ENCODE peak calls at places on chromosomes 13 and 19, in seven cellular contexts. One of them, this sample, is unnamed.

GRCh38 chr19:10227215-10227971 is 3.7 kb downstream of the S1PR2 start:
- DNase-seq in tibial nerve: peak; percentile 51
- DNase-seq in Peyer's patch: no peak
- DNase-seq in mucosa of descending colon: no peak
- DNase-seq in testis: peak; percentile 84
- DNase-seq in pancreas: no peak
- DNase-seq in effector memory CD4-positive, alpha-beta T cell: no peak
- DNase-seq in this sample: peak; percentile 86

GRCh38 chr13:26785845-26786630 is 25.5 kb upstream of the GPR12 start:
- DNase-seq in mucosa of descending colon: peak; percentile 34
- DNase-seq in tibial nerve: no peak
- DNase-seq in pancreas: peak; percentile 37
- DNase-seq in effector memory CD4-positive, alpha-beta T cell: peak; percentile 9
- DNase-seq in testis: no peak
- DNase-seq in Peyer's patch: peak; percentile 75
- DNase-seq in this sample: peak; percentile 56

GRCh38 chr19:16139752-16140151 is 3.7 kb upstream of the HSH2D start:
- DNase-seq in tibial nerve: no peak
- DNase-seq in Peyer's patch: peak; percentile 76
- DNase-seq in effector memory CD4-positive, alpha-beta T cell: no peak
- DNase-seq in mucosa of descending colon: no peak
- DNase-seq in testis: no peak
- DNase-seq in pancreas: no peak
- DNase-seq in this sample: no peak

GRCh38 chr19:16325671-16326400 is 1.2 kb downstream of the KLF2 start:
- DNase-seq in Peyer's patch: peak; percentile 57
- DNase-seq in tibial nerve: no peak
- DNase-seq in effector memory CD4-positive, alpha-beta T cell: peak; percentile 43
- DNase-seq in testis: peak; percentile 66
- DNase-seq in mucosa of descending colon: peak; percentile 48
- DNase-seq in pancreas: no peak
- DNase-seq in this sample: peak; percentile 82

GRCh38 chr19:51131780-51132680 is 7.3 kb downstream of the SIGLEC9 start:
- DNase-seq in tibial nerve: no peak
- DNase-seq in testis: peak; percentile 93
- DNase-seq in effector memory CD4-positive, alpha-beta T cell: no peak
- DNase-seq in pancreas: no peak
- DNase-seq in Peyer's patch: peak; percentile 34
- DNase-seq in mucosa of descending colon: no peak
- DNase-seq in this sample: peak; percentile 69

GRCh38 chr13:87398047-87398446 is 273.1 kb upstream of the SLITRK5 start:
- DNase-seq in Peyer's patch: no peak
- DNase-seq in tibial nerve: no peak
- DNase-seq in effector memory CD4-positive, alpha-beta T cell: no peak
- DNase-seq in testis: no peak
- DNase-seq in pancreas: no peak
- DNase-seq in mucosa of descending colon: no peak
- DNase-seq in this sample: no peak

GRCh38 chr13:35378939-35379338 is 97.5 kb downstream of the MAB21L1 start:
- DNase-seq in testis: no peak
- DNase-seq in mucosa of descending colon: no peak
- DNase-seq in tibial nerve: no peak
- DNase-seq in Peyer's patch: no peak
- DNase-seq in pancreas: no peak
- DNase-seq in effector memory CD4-positive, alpha-beta T cell: no peak
- DNase-seq in this sample: no peak

GRCh38 chr13:60411983-60412382 is 15.0 kb downstream of the TDRD3 start:
- DNase-seq in pancreas: no peak
- DNase-seq in testis: no peak
- DNase-seq in Peyer's patch: no peak
- DNase-seq in tibial nerve: no peak
- DNase-seq in effector memory CD4-positive, alpha-beta T cell: no peak
- DNase-seq in mucosa of descending colon: no peak
- DNase-seq in this sample: no peak

GRCh38 chr13:34867590-34867989 is 74.5 kb upstream of the NBEA start:
- DNase-seq in effector memory CD4-positive, alpha-beta T cell: no peak
- DNase-seq in testis: no peak
- DNase-seq in tibial nerve: no peak
- DNase-seq in mucosa of descending colon: no peak
- DNase-seq in Peyer's patch: no peak
- DNase-seq in pancreas: no peak
- DNase-seq in this sample: no peak

GRCh38 chr19:6800991-6801396 is 28.5 kb downstream of the VAV1 start:
- DNase-seq in mucosa of descending colon: no peak
- DNase-seq in Peyer's patch: no peak
- DNase-seq in pancreas: no peak
- DNase-seq in testis: no peak
- DNase-seq in effector memory CD4-positive, alpha-beta T cell: no peak
- DNase-seq in tibial nerve: no peak
- DNase-seq in this sample: no peak

GRCh38 chr13:33000365-33000764 is 15.9 kb upstream of the KL start:
- DNase-seq in tibial nerve: no peak
- DNase-seq in pancreas: no peak
- DNase-seq in mucosa of descending colon: no peak
- DNase-seq in testis: no peak
- DNase-seq in effector memory CD4-positive, alpha-beta T cell: no peak
- DNase-seq in Peyer's patch: no peak
- DNase-seq in this sample: no peak

GRCh38 chr19:46634045-46634655 is 1.9 kb downstream of the GNG8 start:
- DNase-seq in effector memory CD4-positive, alpha-beta T cell: peak; percentile 96
- DNase-seq in testis: peak; percentile 74
- DNase-seq in pancreas: peak; percentile 89
- DNase-seq in Peyer's patch: peak; percentile 93
- DNase-seq in tibial nerve: peak; percentile 69
- DNase-seq in mucosa of descending colon: peak; percentile 98
- DNase-seq in this sample: peak; percentile 82

GRCh38 chr13:25977216-25977615 is 74.6 kb downstream of the SHISA2 start:
- DNase-seq in pancreas: peak; percentile 24
- DNase-seq in testis: no peak
- DNase-seq in effector memory CD4-positive, alpha-beta T cell: no peak
- DNase-seq in Peyer's patch: no peak
- DNase-seq in mucosa of descending colon: no peak
- DNase-seq in tibial nerve: no peak
- DNase-seq in this sample: no peak

GRCh38 chr19:28103916-28104315 is 1109.0 kb downstream of the UQCRFS1 start:
- DNase-seq in pancreas: no peak
- DNase-seq in mucosa of descending colon: no peak
- DNase-seq in Peyer's patch: no peak
- DNase-seq in testis: no peak
- DNase-seq in tibial nerve: no peak
- DNase-seq in effector memory CD4-positive, alpha-beta T cell: no peak
- DNase-seq in this sample: no peak

GRCh38 chr19:604355-604754 is 14.7 kb downstream of the HCN2 start:
- DNase-seq in mucosa of descending colon: no peak
- DNase-seq in Peyer's patch: no peak
- DNase-seq in tibial nerve: no peak
- DNase-seq in testis: peak; percentile 46
- DNase-seq in pancreas: no peak
- DNase-seq in effector memory CD4-positive, alpha-beta T cell: peak; percentile 32
- DNase-seq in this sample: no peak

GRCh38 chr13:39244561-39245230 is 206.4 kb downstream of the NHLRC3 start:
- DNase-seq in tibial nerve: no peak
- DNase-seq in pancreas: no peak
- DNase-seq in effector memory CD4-positive, alpha-beta T cell: no peak
- DNase-seq in Peyer's patch: no peak
- DNase-seq in mucosa of descending colon: no peak
- DNase-seq in testis: no peak
- DNase-seq in this sample: no peak

GRCh38 chr19:2051771-2052704 is 994 bp upstream of the MKNK2 start:
- DNase-seq in tibial nerve: no peak
- DNase-seq in mucosa of descending colon: peak; percentile 73
- DNase-seq in pancreas: peak; percentile 63
- DNase-seq in Peyer's patch: peak; percentile 65
- DNase-seq in effector memory CD4-positive, alpha-beta T cell: peak; percentile 52
- DNase-seq in testis: no peak
- DNase-seq in this sample: peak; percentile 91

GRCh38 chr19:35764432-35765315 is 6.7 kb downstream of the PROSER3 start:
- DNase-seq in testis: no peak
- DNase-seq in mucosa of descending colon: no peak
- DNase-seq in effector memory CD4-positive, alpha-beta T cell: no peak
- DNase-seq in tibial nerve: no peak
- DNase-seq in pancreas: no peak
- DNase-seq in Peyer's patch: no peak
- DNase-seq in this sample: no peak

GRCh38 chr19:30671622-30672051 is 299.5 kb downstream of the ZNF536 start:
- DNase-seq in tibial nerve: peak; percentile 41
- DNase-seq in Peyer's patch: no peak
- DNase-seq in pancreas: no peak
- DNase-seq in effector memory CD4-positive, alpha-beta T cell: no peak
- DNase-seq in mucosa of descending colon: no peak
- DNase-seq in testis: peak; percentile 79
- DNase-seq in this sample: peak; percentile 40

GRCh38 chr13:68888832-68889231 is 1218.8 kb upstream of the ATXN8OS start:
- DNase-seq in testis: no peak
- DNase-seq in effector memory CD4-positive, alpha-beta T cell: no peak
- DNase-seq in pancreas: no peak
- DNase-seq in tibial nerve: no peak
- DNase-seq in mucosa of descending colon: no peak
- DNase-seq in Peyer's patch: no peak
- DNase-seq in this sample: no peak

GRCh38 chr13:31056650-31057275 is 104.9 kb downstream of the HSPH1 start:
- DNase-seq in effector memory CD4-positive, alpha-beta T cell: no peak
- DNase-seq in mucosa of descending colon: no peak
- DNase-seq in testis: no peak
- DNase-seq in pancreas: no peak
- DNase-seq in Peyer's patch: no peak
- DNase-seq in tibial nerve: no peak
- DNase-seq in this sample: no peak

GRCh38 chr19:55670280-55671053 is 4.6 kb upstream of the EPN1 start:
- DNase-seq in tibial nerve: no peak
- DNase-seq in mucosa of descending colon: no peak
- DNase-seq in effector memory CD4-positive, alpha-beta T cell: no peak
- DNase-seq in Peyer's patch: no peak
- DNase-seq in pancreas: peak; percentile 55
- DNase-seq in testis: no peak
- DNase-seq in this sample: no peak

GRCh38 chr19:47157455-47158321 is 27.1 kb downstream of the SAE1 start:
- DNase-seq in testis: peak; percentile 27
- DNase-seq in mucosa of descending colon: peak; percentile 59
- DNase-seq in tibial nerve: no peak
- DNase-seq in effector memory CD4-positive, alpha-beta T cell: no peak
- DNase-seq in Peyer's patch: peak; percentile 77
- DNase-seq in pancreas: no peak
- DNase-seq in this sample: peak; percentile 74

GRCh38 chr13:76717092-76717491 is 169.1 kb downstream of the KCTD12 start:
- DNase-seq in effector memory CD4-positive, alpha-beta T cell: no peak
- DNase-seq in pancreas: no peak
- DNase-seq in mucosa of descending colon: no peak
- DNase-seq in Peyer's patch: no peak
- DNase-seq in tibial nerve: no peak
- DNase-seq in testis: no peak
- DNase-seq in this sample: no peak

GRCh38 chr13:24834902-24835510 is 71.0 kb downstream of the RNF17 start:
- DNase-seq in testis: no peak
- DNase-seq in pancreas: no peak
- DNase-seq in mucosa of descending colon: no peak
- DNase-seq in tibial nerve: no peak
- DNase-seq in effector memory CD4-positive, alpha-beta T cell: no peak
- DNase-seq in Peyer's patch: no peak
- DNase-seq in this sample: no peak

GRCh38 chr13:104678161-104678560 is 1611.9 kb upstream of the SLC10A2 start:
- DNase-seq in testis: no peak
- DNase-seq in Peyer's patch: no peak
- DNase-seq in mucosa of descending colon: no peak
- DNase-seq in effector memory CD4-positive, alpha-beta T cell: no peak
- DNase-seq in pancreas: no peak
- DNase-seq in tibial nerve: no peak
- DNase-seq in this sample: no peak

GRCh38 chr19:3006075-3006767 is 22.9 kb downstream of the TLE2 start:
- DNase-seq in pancreas: no peak
- DNase-seq in effector memory CD4-positive, alpha-beta T cell: no peak
- DNase-seq in mucosa of descending colon: peak; percentile 63
- DNase-seq in tibial nerve: no peak
- DNase-seq in testis: peak; percentile 75
- DNase-seq in Peyer's patch: no peak
- DNase-seq in this sample: no peak

GRCh38 chr19:40249201-40249600 is 22.7 kb upstream of the CCNP start:
- DNase-seq in testis: no peak
- DNase-seq in effector memory CD4-positive, alpha-beta T cell: no peak
- DNase-seq in Peyer's patch: no peak
- DNase-seq in mucosa of descending colon: no peak
- DNase-seq in pancreas: no peak
- DNase-seq in tibial nerve: no peak
- DNase-seq in this sample: no peak
- H3K4me1 ChIP-seq in testis: peaks cover 12% of the 10 kb centered on the region
- H3K4me1 ChIP-seq in effector memory CD4-positive, alpha-beta T cell: no peaks in the 10 kb centered on the region
- H3K4me1 ChIP-seq in Peyer's patch: no peaks in the 10 kb centered on the region
- H3K4me1 ChIP-seq in mucosa of descending colon: no peaks in the 10 kb centered on the region
- H3K4me1 ChIP-seq in pancreas: peaks cover 6% of the 10 kb centered on the region
- H3K4me1 ChIP-seq in tibial nerve: peaks cover 63% of the 10 kb centered on the region
- H3K4me1 ChIP-seq in this sample: peaks cover 4% of the 10 kb centered on the region

GRCh38 chr13:114099918-114100445 is 32.4 kb downstream of the RASA3 start:
- DNase-seq in Peyer's patch: no peak
- DNase-seq in tibial nerve: peak; percentile 15
- DNase-seq in pancreas: no peak
- DNase-seq in effector memory CD4-positive, alpha-beta T cell: no peak
- DNase-seq in testis: no peak
- DNase-seq in mucosa of descending colon: peak; percentile 36
- DNase-seq in this sample: peak; percentile 56
- H3K4me3 ChIP-seq in Peyer's patch: no peak overlapping the region
- H3K4me3 ChIP-seq in tibial nerve: no peak overlapping the region
- H3K4me3 ChIP-seq in pancreas: no peak overlapping the region
- H3K4me3 ChIP-seq in effector memory CD4-positive, alpha-beta T cell: no peak overlapping the region
- H3K4me3 ChIP-seq in testis: no peak overlapping the region
- H3K4me3 ChIP-seq in mucosa of descending colon: no peak overlapping the region
- H3K4me3 ChIP-seq in this sample: no peak overlapping the region

DNA sequence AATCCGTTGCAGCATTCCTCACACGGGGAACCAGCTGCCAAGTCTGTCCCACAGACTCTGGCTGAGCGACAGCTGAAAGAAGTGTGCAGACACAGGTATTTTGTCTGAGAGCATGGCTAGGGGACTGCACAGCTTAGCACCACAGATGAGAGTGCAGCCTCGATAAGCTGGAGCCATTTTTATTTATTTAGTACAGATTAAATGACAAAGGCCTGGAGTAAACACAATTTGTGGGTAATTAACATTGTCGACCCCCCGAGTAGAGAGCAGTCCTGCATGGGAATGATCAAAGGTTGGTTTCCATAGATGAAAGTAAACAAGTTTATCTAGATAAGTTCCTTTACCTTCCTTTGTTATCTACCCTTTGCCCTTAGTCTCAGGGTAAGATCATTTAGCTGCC is 836.2 kb downstream of the DACH1 start:
- DNase-seq in effector memory CD4-positive, alpha-beta T cell: no peak
- DNase-seq in mucosa of descending colon: no peak
- DNase-seq in Peyer's patch: no peak
- DNase-seq in testis: no peak
- DNase-seq in pancreas: no peak
- DNase-seq in tibial nerve: no peak
- DNase-seq in this sample: no peak
- H3K9me3 ChIP-seq in effector memory CD4-positive, alpha-beta T cell: no peaks in the 10 kb centered on the region
- H3K9me3 ChIP-seq in mucosa of descending colon: no peaks in the 10 kb centered on the region
- H3K9me3 ChIP-seq in Peyer's patch: no peaks in the 10 kb centered on the region
- H3K9me3 ChIP-seq in testis: no peaks in the 10 kb centered on the region
- H3K9me3 ChIP-seq in pancreas: no peaks in the 10 kb centered on the region
- H3K9me3 ChIP-seq in tibial nerve: no peaks in the 10 kb centered on the region
- H3K9me3 ChIP-seq in this sample: no peaks in the 10 kb centered on the region

DNA sequence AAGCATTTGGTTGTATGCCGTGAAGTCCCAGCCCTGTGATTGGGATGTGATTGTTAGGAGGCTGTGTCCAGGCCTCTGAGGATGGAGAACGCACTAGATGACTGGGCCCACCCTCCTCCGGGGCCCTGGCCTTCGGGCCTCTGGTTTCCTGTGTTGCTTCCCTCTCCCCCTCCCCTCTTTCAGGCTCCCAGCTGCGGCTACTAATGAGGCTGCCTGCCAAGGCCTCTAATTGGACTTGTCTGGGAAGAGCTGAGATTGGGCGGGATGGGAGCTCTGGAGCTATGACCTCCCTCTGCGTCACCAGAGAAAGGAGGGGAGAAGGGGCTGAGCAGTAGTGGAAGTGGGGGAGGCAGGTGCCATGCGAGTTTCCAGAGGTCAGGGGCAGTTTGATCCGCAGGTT is 9.9 kb downstream of the PTH2 start:
- DNase-seq in tibial nerve: no peak
- DNase-seq in pancreas: no peak
- DNase-seq in effector memory CD4-positive, alpha-beta T cell: no peak
- DNase-seq in Peyer's patch: no peak
- DNase-seq in testis: no peak
- DNase-seq in mucosa of descending colon: no peak
- DNase-seq in this sample: no peak
- H3K4me1 ChIP-seq in tibial nerve: no peaks in the 10 kb centered on the region
- H3K4me1 ChIP-seq in pancreas: no peaks in the 10 kb centered on the region
- H3K4me1 ChIP-seq in effector memory CD4-positive, alpha-beta T cell: peaks cover 32% of the 10 kb centered on the region
- H3K4me1 ChIP-seq in Peyer's patch: peaks cover 14% of the 10 kb centered on the region
- H3K4me1 ChIP-seq in testis: no peaks in the 10 kb centered on the region
- H3K4me1 ChIP-seq in mucosa of descending colon: peaks cover 6% of the 10 kb centered on the region
- H3K4me1 ChIP-seq in this sample: no peaks in the 10 kb centered on the region

This sample was measured in right cardiac atrium.